ENCODE peak calls at places on chromosome 22, in seven cellular contexts. One of them, this sample, is unnamed.

GRCh38 chr22:45376009-45376408 is 37.4 kb downstream of the SMC1B start:
- DNase-seq in heart left ventricle: no peak
- DNase-seq in NT2/D1: no peak
- DNase-seq in right lobe of liver: no peak
- DNase-seq in naive thymus-derived CD4-positive, alpha-beta T cell: no peak
- DNase-seq in IMR-90: no peak
- DNase-seq in PC-9: no peak
- DNase-seq in this sample: no peak

GRCh38 chr22:39175127-39176066 is 22.9 kb upstream of the CBX7 start:
- DNase-seq in right lobe of liver: no peak
- DNase-seq in IMR-90: no peak
- DNase-seq in naive thymus-derived CD4-positive, alpha-beta T cell: no peak
- DNase-seq in PC-9: peak; percentile 89
- DNase-seq in heart left ventricle: no peak
- DNase-seq in NT2/D1: no peak
- DNase-seq in this sample: no peak

GRCh38 chr22:37931893-37932389 is 21.5 kb downstream of the C22orf23 start:
- DNase-seq in IMR-90: no peak
- DNase-seq in NT2/D1: no peak
- DNase-seq in heart left ventricle: no peak
- DNase-seq in naive thymus-derived CD4-positive, alpha-beta T cell: no peak
- DNase-seq in right lobe of liver: no peak
- DNase-seq in PC-9: no peak
- DNase-seq in this sample: no peak

GRCh38 chr22:20575724-20576444 is 68.5 kb downstream of the MED15 start:
- DNase-seq in IMR-90: no peak
- DNase-seq in naive thymus-derived CD4-positive, alpha-beta T cell: peak; percentile 3
- DNase-seq in PC-9: no peak
- DNase-seq in NT2/D1: no peak
- DNase-seq in right lobe of liver: no peak
- DNase-seq in heart left ventricle: no peak
- DNase-seq in this sample: no peak

GRCh38 chr22:46072030-46072881 is 78.1 kb upstream of the PPARA start:
- DNase-seq in PC-9: peak; percentile 50
- DNase-seq in right lobe of liver: peak; percentile 88
- DNase-seq in NT2/D1: no peak
- DNase-seq in heart left ventricle: peak; percentile 80
- DNase-seq in naive thymus-derived CD4-positive, alpha-beta T cell: peak; percentile 17
- DNase-seq in IMR-90: peak; percentile 61
- DNase-seq in this sample: peak; percentile 70

GRCh38 chr22:42688914-42689275 is 31.8 kb downstream of the A4GALT start:
- DNase-seq in heart left ventricle: peak; percentile 36
- DNase-seq in PC-9: no peak
- DNase-seq in NT2/D1: no peak
- DNase-seq in right lobe of liver: no peak
- DNase-seq in naive thymus-derived CD4-positive, alpha-beta T cell: no peak
- DNase-seq in IMR-90: no peak
- DNase-seq in this sample: no peak

GRCh38 chr22:28768701-28769393 is 3.6 kb upstream of the CCDC117 start:
- DNase-seq in right lobe of liver: no peak
- DNase-seq in naive thymus-derived CD4-positive, alpha-beta T cell: no peak
- DNase-seq in heart left ventricle: no peak
- DNase-seq in IMR-90: no peak
- DNase-seq in PC-9: no peak
- DNase-seq in NT2/D1: no peak
- DNase-seq in this sample: no peak

GRCh38 chr22:19483481-19484244 is 3.9 kb downstream of the CDC45 start:
- DNase-seq in right lobe of liver: no peak
- DNase-seq in IMR-90: peak; percentile 81
- DNase-seq in naive thymus-derived CD4-positive, alpha-beta T cell: no peak
- DNase-seq in heart left ventricle: no peak
- DNase-seq in PC-9: no peak
- DNase-seq in NT2/D1: no peak
- DNase-seq in this sample: no peak

GRCh38 chr22:39215430-39216142 is 29.2 kb downstream of the PDGFB start:
- DNase-seq in IMR-90: no peak
- DNase-seq in naive thymus-derived CD4-positive, alpha-beta T cell: peak; percentile 31
- DNase-seq in NT2/D1: no peak
- DNase-seq in right lobe of liver: no peak
- DNase-seq in PC-9: no peak
- DNase-seq in heart left ventricle: no peak
- DNase-seq in this sample: no peak

GRCh38 chr22:26713823-26714449 is 56.5 kb downstream of the MIAT start:
- DNase-seq in NT2/D1: no peak
- DNase-seq in right lobe of liver: no peak
- DNase-seq in IMR-90: no peak
- DNase-seq in heart left ventricle: no peak
- DNase-seq in naive thymus-derived CD4-positive, alpha-beta T cell: no peak
- DNase-seq in PC-9: no peak
- DNase-seq in this sample: no peak

GRCh38 chr22:42743501-42743991 is 22.9 kb upstream of the A4GALT start:
- DNase-seq in heart left ventricle: peak; percentile 94
- DNase-seq in right lobe of liver: no peak
- DNase-seq in PC-9: no peak
- DNase-seq in IMR-90: no peak
- DNase-seq in naive thymus-derived CD4-positive, alpha-beta T cell: no peak
- DNase-seq in NT2/D1: no peak
- DNase-seq in this sample: no peak

GRCh38 chr22:25962711-25963110 is 206.6 kb upstream of the SEZ6L start:
- DNase-seq in right lobe of liver: no peak
- DNase-seq in naive thymus-derived CD4-positive, alpha-beta T cell: no peak
- DNase-seq in NT2/D1: no peak
- DNase-seq in IMR-90: no peak
- DNase-seq in PC-9: no peak
- DNase-seq in heart left ventricle: no peak
- DNase-seq in this sample: no peak

GRCh38 chr22:28846994-28847393 is 36.4 kb upstream of the ZNRF3 start:
- DNase-seq in naive thymus-derived CD4-positive, alpha-beta T cell: no peak
- DNase-seq in PC-9: no peak
- DNase-seq in IMR-90: no peak
- DNase-seq in right lobe of liver: no peak
- DNase-seq in NT2/D1: no peak
- DNase-seq in heart left ventricle: no peak
- DNase-seq in this sample: no peak

GRCh38 chr22:17171313-17172171 is 12.5 kb upstream of the HDHD5 start:
- DNase-seq in heart left ventricle: peak; percentile 95
- DNase-seq in naive thymus-derived CD4-positive, alpha-beta T cell: peak; percentile 54
- DNase-seq in IMR-90: peak; percentile 85
- DNase-seq in right lobe of liver: peak; percentile 93
- DNase-seq in PC-9: peak; percentile 64
- DNase-seq in NT2/D1: peak; percentile 69
- DNase-seq in this sample: peak; percentile 93

GRCh38 chr22:26952654-26953379 is 295.4 kb downstream of the MIAT start:
- DNase-seq in heart left ventricle: no peak
- DNase-seq in NT2/D1: no peak
- DNase-seq in IMR-90: no peak
- DNase-seq in PC-9: no peak
- DNase-seq in naive thymus-derived CD4-positive, alpha-beta T cell: no peak
- DNase-seq in right lobe of liver: no peak
- DNase-seq in this sample: peak; percentile 37

GRCh38 chr22:19948057-19948760 is 6.6 kb upstream of the TXNRD2 start:
- DNase-seq in PC-9: no peak
- DNase-seq in naive thymus-derived CD4-positive, alpha-beta T cell: no peak
- DNase-seq in NT2/D1: no peak
- DNase-seq in IMR-90: no peak
- DNase-seq in right lobe of liver: no peak
- DNase-seq in heart left ventricle: no peak
- DNase-seq in this sample: no peak

GRCh38 chr22:18075101-18075730 is 2.6 kb upstream of the PEX26 start:
- DNase-seq in naive thymus-derived CD4-positive, alpha-beta T cell: no peak
- DNase-seq in heart left ventricle: no peak
- DNase-seq in PC-9: no peak
- DNase-seq in IMR-90: no peak
- DNase-seq in NT2/D1: no peak
- DNase-seq in right lobe of liver: no peak
- DNase-seq in this sample: no peak

GRCh38 chr22:28015676-28016601 is 96.9 kb upstream of the PITPNB start:
- DNase-seq in right lobe of liver: no peak
- DNase-seq in PC-9: no peak
- DNase-seq in naive thymus-derived CD4-positive, alpha-beta T cell: no peak
- DNase-seq in IMR-90: no peak
- DNase-seq in NT2/D1: no peak
- DNase-seq in heart left ventricle: peak; percentile 27
- DNase-seq in this sample: peak; percentile 86

GRCh38 chr22:37822079-37822833 is 926 bp upstream of the GALR3 start:
- DNase-seq in PC-9: no peak
- DNase-seq in right lobe of liver: no peak
- DNase-seq in IMR-90: no peak
- DNase-seq in heart left ventricle: no peak
- DNase-seq in NT2/D1: no peak
- DNase-seq in naive thymus-derived CD4-positive, alpha-beta T cell: no peak
- DNase-seq in this sample: no peak

GRCh38 chr22:19610518-19611253 is 86.5 kb upstream of the CLDN5 start:
- DNase-seq in naive thymus-derived CD4-positive, alpha-beta T cell: peak; percentile 18
- DNase-seq in PC-9: no peak
- DNase-seq in right lobe of liver: no peak
- DNase-seq in heart left ventricle: no peak
- DNase-seq in NT2/D1: no peak
- DNase-seq in IMR-90: no peak
- DNase-seq in this sample: no peak

GRCh38 chr22:37567991-37568390 is 7.7 kb downstream of the CDC42EP1 start:
- DNase-seq in right lobe of liver: no peak
- DNase-seq in PC-9: no peak
- DNase-seq in NT2/D1: no peak
- DNase-seq in IMR-90: no peak
- DNase-seq in heart left ventricle: no peak
- DNase-seq in naive thymus-derived CD4-positive, alpha-beta T cell: no peak
- DNase-seq in this sample: no peak

GRCh38 chr22:29617922-29618629 is 14.6 kb downstream of the NF2 start:
- DNase-seq in right lobe of liver: no peak
- DNase-seq in NT2/D1: no peak
- DNase-seq in naive thymus-derived CD4-positive, alpha-beta T cell: no peak
- DNase-seq in heart left ventricle: no peak
- DNase-seq in PC-9: peak; percentile 97
- DNase-seq in IMR-90: peak; percentile 68
- DNase-seq in this sample: no peak

GRCh38 chr22:27113211-27114030 is 456.0 kb downstream of the MIAT start:
- DNase-seq in NT2/D1: no peak
- DNase-seq in PC-9: peak; percentile 95
- DNase-seq in IMR-90: peak; percentile 97
- DNase-seq in naive thymus-derived CD4-positive, alpha-beta T cell: no peak
- DNase-seq in right lobe of liver: peak; percentile 73
- DNase-seq in heart left ventricle: peak; percentile 75
- DNase-seq in this sample: no peak

GRCh38 chr22:36294801-36295200 is 41.9 kb downstream of the APOL1 start:
- DNase-seq in heart left ventricle: peak; percentile 11
- DNase-seq in IMR-90: no peak
- DNase-seq in PC-9: no peak
- DNase-seq in naive thymus-derived CD4-positive, alpha-beta T cell: no peak
- DNase-seq in right lobe of liver: no peak
- DNase-seq in NT2/D1: no peak
- DNase-seq in this sample: no peak

GRCh38 chr22:36294293-36294620 is 41.3 kb downstream of the APOL1 start:
- DNase-seq in NT2/D1: no peak
- DNase-seq in IMR-90: no peak
- DNase-seq in heart left ventricle: no peak
- DNase-seq in right lobe of liver: no peak
- DNase-seq in naive thymus-derived CD4-positive, alpha-beta T cell: peak; percentile 6
- DNase-seq in PC-9: no peak
- DNase-seq in this sample: no peak

GRCh38 chr22:36295247-36295646 is 42.3 kb downstream of the APOL1 start:
- DNase-seq in NT2/D1: no peak
- DNase-seq in heart left ventricle: no peak
- DNase-seq in IMR-90: no peak
- DNase-seq in right lobe of liver: no peak
- DNase-seq in naive thymus-derived CD4-positive, alpha-beta T cell: no peak
- DNase-seq in PC-9: no peak
- DNase-seq in this sample: no peak

GRCh38 chr22:36292823-36293530 is 40.0 kb downstream of the APOL1 start:
- DNase-seq in heart left ventricle: no peak
- DNase-seq in IMR-90: no peak
- DNase-seq in right lobe of liver: no peak
- DNase-seq in PC-9: no peak
- DNase-seq in NT2/D1: no peak
- DNase-seq in naive thymus-derived CD4-positive, alpha-beta T cell: no peak
- DNase-seq in this sample: no peak

DNA sequence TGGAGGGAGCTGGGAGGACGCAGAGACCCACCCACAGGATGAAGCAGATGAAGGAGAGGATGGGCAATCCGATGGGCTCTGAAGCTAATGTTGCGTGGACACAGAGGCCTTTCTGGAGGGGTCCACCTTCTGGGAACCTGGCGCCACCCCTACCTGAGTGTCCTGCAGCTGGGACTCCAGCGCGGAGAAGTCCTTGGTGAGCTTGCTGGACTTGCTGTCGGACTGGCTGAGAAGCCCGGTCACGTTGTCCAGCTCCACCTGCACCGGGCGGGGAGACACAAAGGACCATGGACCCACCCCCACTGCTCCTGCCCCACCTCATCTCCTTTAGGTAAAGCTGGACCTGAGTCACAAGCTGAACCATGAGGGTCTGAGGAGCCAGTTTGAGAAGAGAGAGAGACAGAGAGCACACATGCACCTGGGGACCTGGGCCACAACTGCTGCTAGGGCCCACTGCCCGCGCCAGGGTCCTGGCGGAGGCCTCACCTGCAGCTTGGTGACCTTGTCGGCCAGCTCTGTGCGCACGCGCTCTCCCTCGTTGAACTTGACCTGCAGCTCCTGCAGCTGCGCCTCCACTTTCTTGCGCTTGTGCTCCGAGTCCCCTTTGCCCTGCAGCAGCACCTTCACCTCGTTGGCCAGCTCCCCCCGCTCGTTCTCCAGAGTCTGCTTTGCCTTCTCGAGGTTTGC is 40.8 kb downstream of the APOL1 start:
- DNase-seq in right lobe of liver: no peak
- DNase-seq in IMR-90: no peak
- DNase-seq in heart left ventricle: no peak
- DNase-seq in PC-9: no peak
- DNase-seq in naive thymus-derived CD4-positive, alpha-beta T cell: no peak
- DNase-seq in NT2/D1: no peak
- DNase-seq in this sample: no peak
- H3K9me3 ChIP-seq in right lobe of liver: no peaks in the 10 kb centered on the region
- H3K9me3 ChIP-seq in IMR-90: no peaks in the 10 kb centered on the region
- H3K9me3 ChIP-seq in heart left ventricle: no peaks in the 10 kb centered on the region
- H3K9me3 ChIP-seq in PC-9: no peaks in the 10 kb centered on the region
- H3K9me3 ChIP-seq in naive thymus-derived CD4-positive, alpha-beta T cell: peaks cover 7% of the 10 kb centered on the region
- H3K9me3 ChIP-seq in NT2/D1: peaks cover 10% of the 10 kb centered on the region
- H3K9me3 ChIP-seq in this sample: no peaks in the 10 kb centered on the region

GRCh38 chr22:44184006-44184405 is 3.3 kb downstream of the PARVG start:
- DNase-seq in naive thymus-derived CD4-positive, alpha-beta T cell: no peak
- DNase-seq in heart left ventricle: no peak
- DNase-seq in NT2/D1: no peak
- DNase-seq in PC-9: no peak
- DNase-seq in right lobe of liver: no peak
- DNase-seq in IMR-90: no peak
- DNase-seq in this sample: no peak
- H3K4me1 ChIP-seq in naive thymus-derived CD4-positive, alpha-beta T cell: peaks cover 11% of the 10 kb centered on the region
- H3K4me1 ChIP-seq in heart left ventricle: no peaks in the 10 kb centered on the region
- H3K4me1 ChIP-seq in NT2/D1: peaks cover 11% of the 10 kb centered on the region
- H3K4me1 ChIP-seq in PC-9: no peaks in the 10 kb centered on the region
- H3K4me1 ChIP-seq in right lobe of liver: no peaks in the 10 kb centered on the region
- H3K4me1 ChIP-seq in IMR-90: no peaks in the 10 kb centered on the region
- H3K4me1 ChIP-seq in this sample: no peaks in the 10 kb centered on the region

GRCh38 chr22:49647346-49648026 is 180.2 kb downstream of the BRD1 start:
- DNase-seq in IMR-90: no peak
- DNase-seq in naive thymus-derived CD4-positive, alpha-beta T cell: no peak
- DNase-seq in PC-9: no peak
- DNase-seq in right lobe of liver: peak; percentile 10
- DNase-seq in heart left ventricle: no peak
- DNase-seq in NT2/D1: no peak
- DNase-seq in this sample: no peak
- H3K9me3 ChIP-seq in IMR-90: peaks cover 40% of the 10 kb centered on the region
- H3K9me3 ChIP-seq in naive thymus-derived CD4-positive, alpha-beta T cell: no peaks in the 10 kb centered on the region
- H3K9me3 ChIP-seq in PC-9: no peaks in the 10 kb centered on the region
- H3K9me3 ChIP-seq in right lobe of liver: no peaks in the 10 kb centered on the region
- H3K9me3 ChIP-seq in heart left ventricle: no peaks in the 10 kb centered on the region
- H3K9me3 ChIP-seq in NT2/D1: no peaks in the 10 kb centered on the region
- H3K9me3 ChIP-seq in this sample: no peaks in the 10 kb centered on the region

GRCh38 chr22:32562916-32563315 is 88.3 kb downstream of the FBXO7 start:
- DNase-seq in heart left ventricle: no peak
- DNase-seq in PC-9: no peak
- DNase-seq in NT2/D1: no peak
- DNase-seq in right lobe of liver: no peak
- DNase-seq in naive thymus-derived CD4-positive, alpha-beta T cell: no peak
- DNase-seq in IMR-90: no peak
- DNase-seq in this sample: no peak
- H3K4me1 ChIP-seq in heart left ventricle: no peaks in the 10 kb centered on the region
- H3K4me1 ChIP-seq in PC-9: peaks cover 54% of the 10 kb centered on the region
- H3K4me1 ChIP-seq in NT2/D1: no peaks in the 10 kb centered on the region
- H3K4me1 ChIP-seq in right lobe of liver: no peaks in the 10 kb centered on the region
- H3K4me1 ChIP-seq in naive thymus-derived CD4-positive, alpha-beta T cell: no peaks in the 10 kb centered on the region
- H3K4me1 ChIP-seq in IMR-90: peaks cover 11% of the 10 kb centered on the region
- H3K4me1 ChIP-seq in this sample: no peaks in the 10 kb centered on the region